ENCODE peak calls at places on chromosomes 1 and 21, in four cellular contexts. R is endothelial cell, M is WERI-Rb-1, B is H9. A is an unnamed sample.

GRCh38 chr1:164786980-164787833 is 228.2 kb downstream of the PBX1 start:
- DNase-seq in B (peak; percentile 90), M (peak; percentile 85), R (peak; percentile 75), A (peak; percentile 82)

GRCh38 chr1:160637821-160638539 is 8.9 kb downstream of the SLAMF1 start:
- DNase-seq in M (no peak), B (no peak), R (no peak), A (no peak)

GRCh38 chr21:42120056-42120903 is 49.2 kb downstream of the UMODL1 start:
- DNase-seq in R (no peak), M (no peak), B (peak; percentile 50), A (no peak)

GRCh38 chr1:156421939-156422601 is 53.1 kb downstream of the RHBG start:
- DNase-seq in M (no peak), B (peak; percentile 49), R (no peak), A (no peak)

GRCh38 chr1:184838374-184838995 is 83.8 kb upstream of the EDEM3 start:
- DNase-seq in M (no peak), B (no peak), R (no peak), A (no peak)

GRCh38 chr1:37267111-37267835 is 207.1 kb upstream of the ZC3H12A start:
- DNase-seq in B (peak; percentile 41), R (no peak), M (no peak), A (no peak)

GRCh38 chr1:77655431-77655974 is 27.0 kb downstream of the ZZZ3 start:
- DNase-seq in R (no peak), B (no peak), M (peak; percentile 49), A (no peak)

GRCh38 chr1:227170361-227171166 is 147.7 kb downstream of the CDC42BPA start:
- DNase-seq in R (no peak), M (no peak), B (no peak), A (no peak)

GRCh38 chr1:7899741-7900140 is 40.9 kb downstream of the TNFRSF9 start:
- DNase-seq in M (no peak), B (no peak), R (no peak), A (no peak)

GRCh38 chr1:202691846-202692245 is 18.4 kb downstream of the SYT2 start:
- DNase-seq in B (no peak), R (no peak), M (no peak), A (no peak)

GRCh38 chr1:15343729-15344128 is 66.0 kb upstream of the EFHD2 start:
- DNase-seq in B (no peak), R (no peak), M (no peak), A (peak; percentile 25)

GRCh38 chr1:100347009-100347966 is 5.0 kb upstream of the CDC14A start:
- DNase-seq in R (no peak), B (no peak), M (no peak), A (no peak)

GRCh38 chr1:21638531-21639341 is 30.4 kb downstream of the RAP1GAP start:
- DNase-seq in M (no peak), B (no peak), R (no peak), A (no peak)

GRCh38 chr21:39021475-39021832 is 161.8 kb downstream of the PSMG1 start:
- DNase-seq in M (no peak), B (no peak), R (no peak), A (no peak)

GRCh38 chr1:172287207-172287606 is 133.3 kb upstream of the C1orf105 start:
- DNase-seq in B (no peak), M (no peak), R (no peak), A (no peak)

GRCh38 chr1:25568834-25569598 is 25.6 kb downstream of the LDLRAP1 start:
- DNase-seq in B (no peak), M (no peak), R (no peak), A (no peak)

GRCh38 chr1:3778590-3779264 is 6.2 kb downstream of the SMIM1 start:
- DNase-seq in M (no peak), B (no peak), R (no peak), A (no peak)

GRCh38 chr1:26145041-26145959 is 13.6 kb upstream of the FAM110D start:
- DNase-seq in B (peak; percentile 88), M (peak; percentile 84), R (peak; percentile 81), A (peak; percentile 80)

GRCh38 chr1:194014004-194014403 is 827.6 kb upstream of the B3GALT2 start:
- DNase-seq in B (no peak), R (no peak), M (no peak), A (no peak)

GRCh38 chr1:21586926-21587601 is 77.8 kb downstream of the ALPL start:
- DNase-seq in B (peak; percentile 65), M (peak; percentile 77), R (no peak), A (peak; percentile 55)

GRCh38 chr1:236534164-236534651 is 10.4 kb downstream of the LGALS8 start:
- DNase-seq in M (no peak), B (no peak), R (no peak), A (no peak)

GRCh38 chr1:163162281-163162937 is 40.3 kb downstream of the RGS5 start:
- DNase-seq in M (no peak), R (no peak), B (no peak), A (no peak)

GRCh38 chr21:26210614-26211013 is 40.0 kb upstream of the APP start:
- DNase-seq in M (no peak), B (no peak), R (no peak), A (no peak)

GRCh38 chr1:223350361-223350908 is 13.5 kb downstream of the SUSD4 start:
- DNase-seq in M (no peak), R (no peak), B (no peak), A (no peak)

GRCh38 chr1:55478742-55479141 is 263.6 kb upstream of the USP24 start:
- DNase-seq in R (no peak), B (no peak), M (no peak), A (no peak)
- TF ChIP-seq CTCF in R (no peak), B (peak; percentile 63), M (peak; percentile 8), A (no peak)

GRCh38 chr1:94819945-94820746 is at the start of gene SLC44A3:
- DNase-seq in M (peak; percentile 67), B (peak; percentile 75), R (peak; percentile 68), A (peak; percentile 79)
- TF ChIP-seq CTCF in M (peak; percentile 44), B (peak; percentile 44), R (no peak), A (no peak)

GRCh38 chr1:41779350-41779749 is 139.4 kb downstream of the HIVEP3 start:
- DNase-seq in R (no peak), M (no peak), B (no peak), A (no peak)
- TF ChIP-seq CTCF in R (no peak), M (peak; percentile 13), B (peak; percentile 45), A (no peak)

DNA sequence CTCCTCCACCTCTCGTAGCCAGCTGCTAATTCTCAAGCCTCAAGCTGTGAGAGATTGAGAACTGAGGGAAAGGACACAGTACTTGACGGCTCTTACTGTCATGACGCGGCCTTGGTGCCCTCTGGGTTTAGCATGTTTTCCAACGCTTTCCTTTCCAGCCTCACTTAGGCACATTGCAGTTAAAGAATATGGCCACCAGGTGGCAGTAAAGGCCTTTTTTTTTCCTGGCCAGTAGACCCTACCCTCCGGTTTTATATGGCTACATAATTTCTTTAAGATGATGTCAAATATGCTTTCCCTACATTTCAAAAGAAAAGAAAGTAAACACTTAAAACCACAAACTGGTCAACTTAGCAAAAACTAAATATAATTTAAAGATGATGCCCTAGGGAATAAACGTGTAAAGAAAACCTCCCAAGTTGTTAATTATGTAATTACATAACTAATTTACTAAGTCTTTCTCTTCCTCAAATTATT is 56.8 kb upstream of the PRDX6 start:
- DNase-seq in B (peak; percentile 77), M (peak; percentile 70), R (peak; percentile 62), A (peak; percentile 62)
- TF ChIP-seq CTCF in B (peak; percentile 95), M (peak; percentile 71), R (peak; percentile 98), A (peak; percentile 87)

GRCh38 chr1:18373882-18374493 is 106.7 kb upstream of the KLHDC7A start:
- DNase-seq in R (peak; percentile 80), M (peak; percentile 72), B (peak; percentile 86), A (peak; percentile 79)
- TF ChIP-seq CTCF in R (peak; percentile 64), M (peak; percentile 89), B (peak; percentile 95), A (peak; percentile 70)

GRCh38 chr1:232211149-232211548 is 418.8 kb downstream of the SIPA1L2 start:
- DNase-seq in B (peak; percentile 79), M (peak; percentile 69), R (peak; percentile 13), A (peak; percentile 8)
- TF ChIP-seq CTCF in B (peak; percentile 76), M (peak; percentile 94), R (peak; percentile 71), A (peak; percentile 25)

DNA sequence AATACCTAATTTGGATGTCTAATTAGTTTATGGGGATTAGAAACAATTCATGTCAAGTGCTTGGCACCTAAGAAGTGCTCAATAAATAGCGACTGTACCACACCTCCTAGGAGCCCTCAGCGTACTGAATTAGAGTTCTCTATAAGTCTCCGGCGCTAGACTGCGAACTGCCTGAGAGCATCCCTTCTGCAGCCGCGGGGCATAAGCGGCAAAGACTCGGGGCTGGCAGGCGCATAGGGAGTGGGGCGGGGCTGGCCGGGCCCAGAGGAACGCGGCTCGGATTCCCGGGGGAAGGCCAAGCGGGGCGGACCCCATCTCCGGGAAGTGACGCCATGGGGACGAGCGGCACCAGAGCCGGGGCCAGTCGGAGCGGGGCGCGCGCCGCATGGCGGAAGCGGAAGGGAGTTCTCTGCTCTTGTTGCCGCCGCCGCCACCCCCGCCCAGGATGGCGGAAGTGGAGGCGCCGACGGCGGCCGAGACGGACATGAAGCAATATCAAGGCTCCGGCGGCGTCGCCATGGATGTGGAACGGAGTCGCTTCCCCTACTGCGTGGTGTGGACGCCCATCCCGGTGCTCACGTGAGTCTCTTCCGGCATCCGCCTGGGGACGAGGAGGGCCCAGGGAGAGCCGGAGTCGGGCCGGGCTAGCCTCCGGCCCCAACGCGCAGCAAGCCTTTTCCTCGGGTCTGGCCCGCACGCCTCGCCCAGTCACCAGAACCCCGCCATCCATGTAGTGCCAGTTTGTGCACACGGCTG is at the start of gene TMEM222:
- DNase-seq in R (peak; percentile 99), B (peak; percentile 98), M (peak; percentile 96), A (peak; percentile 98)
- TF ChIP-seq CTCF in R (peak; percentile 34), B (no peak), M (no peak), A (no peak)

GRCh38 chr1:178629549-178630154 is 95.4 kb upstream of the RALGPS2 start:
- DNase-seq in M (no peak), B (no peak), R (no peak), A (no peak)
- TF ChIP-seq CTCF in M (no peak), B (peak; percentile 21), R (no peak), A (no peak)

DNA sequence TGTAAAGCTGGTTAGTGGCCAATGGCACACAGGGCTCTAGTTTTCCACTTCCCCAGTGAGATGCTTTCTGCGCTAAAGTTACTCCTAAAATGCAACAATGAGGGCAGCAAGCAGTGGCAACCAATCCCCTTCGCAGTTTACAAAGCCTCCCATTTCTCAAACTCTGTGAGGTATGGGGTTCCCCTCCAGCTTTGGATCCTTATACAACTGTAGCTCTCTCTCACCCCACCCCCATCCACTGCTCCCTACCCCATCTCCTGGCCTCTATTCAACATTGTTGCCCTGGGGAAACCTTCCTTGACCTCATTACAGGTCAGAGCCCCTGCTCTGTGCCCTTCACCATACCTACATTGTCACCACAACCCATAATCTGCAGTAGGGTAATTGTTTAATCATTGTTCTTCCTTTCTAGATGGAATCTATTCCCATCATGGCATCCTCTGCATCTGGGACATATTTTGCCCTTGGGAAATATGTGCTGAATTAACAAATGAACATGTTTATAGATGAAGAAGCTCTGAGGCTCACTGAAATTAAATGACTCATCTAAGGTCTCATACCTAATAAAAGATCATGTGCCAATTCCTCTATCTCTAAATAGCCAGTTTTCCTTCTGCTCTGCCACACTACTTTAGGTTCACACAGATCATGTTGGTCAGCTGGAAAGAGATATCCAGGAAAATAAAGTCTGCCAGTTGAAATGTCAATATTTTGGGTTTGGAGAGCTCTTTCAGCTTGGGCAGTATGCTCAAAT is 12.6 kb downstream of the KIAA0040 start:
- DNase-seq in B (no peak), R (no peak), M (no peak), A (no peak)
- TF ChIP-seq CTCF in B (no peak), R (no peak), M (no peak), A (no peak)